ENCODE peak calls at places on chromosomes 11 and 22, in seven cellular contexts. O is substantia nigra; F is stimulated activated CD4-positive, alpha-beta T cell treated with anti-CD3 and anti-CD28 coated beads, TNF-alpha, amount 100 ng/mL, for 1 hour; P is astrocyte of the cerebellum; D is activated naive CD4-positive, alpha-beta T cell; U is T-cell; C is stimulated activated CD8-positive, alpha-beta memory T cell treated with anti-CD3 and anti-CD28 coated beads, Interleukin-2, amount 100 ng/mL, for 1 hour. E is an unnamed sample.

GRCh38 chr22:42061041-42061440 is 9.6 kb downstream of the NAGA start:
- DNase-seq in F (no peak), P (no peak), U (no peak), C (no peak), D (no peak), O (no peak), E (no peak)

GRCh38 chr11:106399075-106399500 is 321.6 kb downstream of the AASDHPPT start:
- DNase-seq in F (no peak), O (no peak), U (no peak), P (peak), D (no peak), C (no peak), E (peak)

GRCh38 chr11:35083181-35084061 is 55.5 kb upstream of the CD44 start:
- DNase-seq in C (peak), U (peak), F (peak), O (peak), D (peak), P (peak), E (peak)

GRCh38 chr11:65571940-65572339 is 398 bp upstream of the FAM89B start:
- DNase-seq in C (no peak), O (no peak), D (no peak), P (no peak), F (no peak), U (no peak), E (no peak)

GRCh38 chr11:8408151-8408930 is 144.7 kb upstream of the LMO1 start:
- DNase-seq in F (no peak), C (no peak), P (no peak), O (no peak), U (no peak), D (no peak), E (no peak)

GRCh38 chr22:24142831-24143230 is 38.5 kb upstream of the SUSD2 start:
- DNase-seq in C (no peak), P (no peak), O (no peak), U (no peak), F (no peak), D (no peak), E (no peak)

GRCh38 chr22:29914165-29914564 is 31.2 kb downstream of the MTMR3 start:
- DNase-seq in C (no peak), U (no peak), O (no peak), F (no peak), D (no peak), P (peak), E (no peak)

GRCh38 chr11:65468874-65469333 is 29.9 kb upstream of the MALAT1 start:
- DNase-seq in O (no peak), F (no peak), U (peak), C (no peak), D (no peak), P (no peak), E (no peak)

GRCh38 chr22:48560836-48561235 is 1266.8 kb downstream of the BRD1 start:
- DNase-seq in D (no peak), F (no peak), U (no peak), C (no peak), O (no peak), P (no peak), E (no peak)

GRCh38 chr11:85827768-85828639 is 17.1 kb upstream of the SYTL2 start:
- DNase-seq in F (no peak), D (no peak), C (no peak), O (no peak), P (peak), U (no peak), E (peak)

GRCh38 chr11:128365044-128365443 is 222.3 kb downstream of the ETS1 start:
- DNase-seq in F (no peak), C (no peak), O (no peak), U (no peak), P (peak), D (no peak), E (peak)

GRCh38 chr11:35305670-35306382 is 113.5 kb downstream of the SLC1A2 start:
- DNase-seq in P (peak), C (no peak), O (peak), F (peak), U (peak), D (no peak), E (no peak)

GRCh38 chr11:1463056-1463455 is 23.5 kb downstream of the MOB2 start:
- DNase-seq in U (no peak), P (no peak), O (no peak), D (no peak), F (no peak), C (no peak), E (no peak)

GRCh38 chr22:42742940-42743339 is 22.3 kb upstream of the A4GALT start:
- DNase-seq in P (no peak), U (no peak), C (no peak), D (no peak), O (no peak), F (no peak), E (no peak)

GRCh38 chr11:8384199-8384821 is 120.6 kb upstream of the LMO1 start:
- DNase-seq in U (no peak), C (no peak), D (no peak), F (no peak), P (no peak), O (no peak), E (no peak)

GRCh38 chr11:19116971-19117759 is at the start of gene ZDHHC13:
- DNase-seq in O (peak), D (peak), F (peak), U (peak), C (peak), P (peak), E (peak)

GRCh38 chr22:41598081-41598480 is 8.4 kb upstream of the PMM1 start:
- DNase-seq in P (peak), U (no peak), F (no peak), C (no peak), D (no peak), O (no peak), E (no peak)

GRCh38 chr22:30606455-30607299 is at the start of gene TCN2:
- DNase-seq in P (peak), F (no peak), U (peak), D (no peak), O (peak), C (no peak), E (peak)

GRCh38 chr22:46577361-46578249 is 40.2 kb upstream of the CELSR1 start:
- DNase-seq in P (no peak), F (no peak), C (no peak), U (no peak), O (no peak), D (no peak), E (no peak)

GRCh38 chr11:75563978-75564552 is 2.0 kb downstream of the SERPINH1 start:
- DNase-seq in U (no peak), P (peak), F (no peak), O (no peak), D (no peak), C (no peak), E (no peak)

GRCh38 chr22:36562261-36562835 is 33.4 kb upstream of the EIF3D start:
- DNase-seq in C (no peak), F (no peak), O (no peak), U (no peak), P (no peak), D (no peak), E (no peak)

GRCh38 chr11:47857485-47858168 is 9.5 kb upstream of the NUP160 start:
- DNase-seq in D (no peak), U (no peak), C (no peak), P (no peak), O (no peak), F (no peak), E (no peak)

GRCh38 chr11:46389450-46390330 is 1.9 kb downstream of the CHRM4 start:
- DNase-seq in C (no peak), O (peak), F (no peak), U (peak), P (no peak), D (no peak), E (no peak)

GRCh38 chr22:22923930-22924329 is 36.3 kb downstream of the IGLL5 start:
- DNase-seq in D (no peak), P (no peak), U (no peak), C (no peak), F (no peak), O (no peak), E (no peak)

GRCh38 chr11:40170076-40170475 is 1289.4 kb downstream of the LRRC4C start:
- DNase-seq in D (no peak), F (no peak), C (no peak), U (no peak), P (no peak), O (no peak), E (no peak)

GRCh38 chr11:32105871-32106312 is 15.0 kb downstream of the RCN1 start:
- DNase-seq in F (no peak), D (no peak), C (no peak), U (no peak), O (no peak), P (no peak), E (no peak)

GRCh38 chr22:27088026-27088425 is 430.6 kb downstream of the MIAT start:
- DNase-seq in D (no peak), U (no peak), C (no peak), F (no peak), P (peak), O (no peak), E (no peak)

GRCh38 chr22:19079691-19080090 is 42.5 kb downstream of the DGCR2 start:
- DNase-seq in C (no peak), U (no peak), O (no peak), P (no peak), D (no peak), F (no peak), E (no peak)

GRCh38 chr22:17260950-17261349 is 41.7 kb upstream of the ADA2 start:
- DNase-seq in U (no peak), O (no peak), F (no peak), D (no peak), C (no peak), P (no peak), E (no peak)

GRCh38 chr22:32996702-32997101 is 61.5 kb downstream of the SYN3 start:
- DNase-seq in C (no peak), O (no peak), F (no peak), D (no peak), U (no peak), P (no peak), E (no peak)

GRCh38 chr22:20524004-20524481 is 16.6 kb downstream of the MED15 start:
- DNase-seq in U (peak), D (no peak), O (no peak), F (no peak), C (no peak), P (no peak), E (no peak)

GRCh38 chr11:33013706-33014105 is 2.0 kb upstream of the DEPDC7 start:
- DNase-seq in O (no peak), C (no peak), P (no peak), U (no peak), F (no peak), D (no peak), E (no peak)

GRCh38 chr11:30992513-30992849 is 377.1 kb downstream of the DCDC1 start:
- DNase-seq in O (no peak), C (no peak), U (no peak), D (no peak), F (no peak), P (no peak), E (no peak)

GRCh38 chr11:129639300-129639699 is 176.3 kb upstream of the TMEM45B start:
- DNase-seq in P (peak), U (no peak), C (no peak), O (no peak), D (no peak), F (no peak), E (no peak)

GRCh38 chr11:29448246-29448877 is 568.5 kb downstream of the KCNA4 start:
- DNase-seq in U (no peak), F (no peak), D (no peak), O (no peak), P (peak), C (no peak), E (no peak)

GRCh38 chr11:11706022-11706421 is 84.2 kb upstream of the GALNT18 start:
- DNase-seq in D (no peak), O (no peak), U (no peak), F (no peak), P (no peak), C (no peak), E (no peak)

GRCh38 chr22:47474464-47474863 is 712.0 kb downstream of the TBC1D22A start:
- DNase-seq in P (no peak), U (no peak), C (no peak), F (no peak), O (no peak), D (no peak), E (no peak)

GRCh38 chr11:38315151-38315550 is 1717.1 kb upstream of the RAG2 start:
- DNase-seq in F (no peak), C (no peak), O (no peak), D (no peak), U (no peak), P (no peak), E (no peak)

GRCh38 chr22:41676134-41676533 is 12.5 kb downstream of the SNU13 start:
- DNase-seq in C (no peak), D (no peak), F (no peak), U (no peak), O (no peak), P (no peak), E (no peak)

E was measured in brain pericyte.